ENCODE peak calls at places on chromosomes 12 and 14, in ten cellular contexts. One of them, this sample, is unnamed.

GRCh38 chr14:106491851-106492250 is 965.5 kb downstream of the TMEM121 start:
- DNase-seq in RPMI7951: peak; percentile 11
- DNase-seq in psoas muscle: no peak
- DNase-seq in RWPE1: no peak
- DNase-seq in ELF-1: peak; percentile 18
- DNase-seq in cardiac fibroblast: peak; percentile 25
- DNase-seq in astrocyte: no peak
- DNase-seq in AG04450: no peak
- DNase-seq in GM10248: no peak
- DNase-seq in activated naive CD4-positive, alpha-beta T cell treated with anti-CD3 and anti-CD28 coated beads, Interleukin-2, amount 10 ng/mL, durations not matched to agents 7 days and 5 days: peak; percentile 44
- DNase-seq in this sample: peak; percentile 7

GRCh38 chr14:69358233-69358963 is 39.7 kb downstream of the ERH start:
- DNase-seq in RPMI7951: no peak
- DNase-seq in psoas muscle: no peak
- DNase-seq in RWPE1: no peak
- DNase-seq in ELF-1: no peak
- DNase-seq in cardiac fibroblast: no peak
- DNase-seq in astrocyte: peak; percentile 15
- DNase-seq in AG04450: no peak
- DNase-seq in GM10248: peak; percentile 67
- DNase-seq in activated naive CD4-positive, alpha-beta T cell treated with anti-CD3 and anti-CD28 coated beads, Interleukin-2, amount 10 ng/mL, durations not matched to agents 7 days and 5 days: no peak
- DNase-seq in this sample: no peak

GRCh38 chr12:62519043-62519442 is 52.4 kb downstream of the MON2 start:
- DNase-seq in RPMI7951: no peak
- DNase-seq in psoas muscle: no peak
- DNase-seq in RWPE1: no peak
- DNase-seq in ELF-1: no peak
- DNase-seq in cardiac fibroblast: no peak
- DNase-seq in astrocyte: no peak
- DNase-seq in AG04450: no peak
- DNase-seq in GM10248: no peak
- DNase-seq in activated naive CD4-positive, alpha-beta T cell treated with anti-CD3 and anti-CD28 coated beads, Interleukin-2, amount 10 ng/mL, durations not matched to agents 7 days and 5 days: no peak
- DNase-seq in this sample: no peak

GRCh38 chr14:64956697-64957412 is 14.3 kb upstream of the GPX2 start:
- DNase-seq in RPMI7951: no peak
- DNase-seq in psoas muscle: no peak
- DNase-seq in RWPE1: no peak
- DNase-seq in ELF-1: no peak
- DNase-seq in cardiac fibroblast: no peak
- DNase-seq in astrocyte: no peak
- DNase-seq in AG04450: no peak
- DNase-seq in GM10248: no peak
- DNase-seq in activated naive CD4-positive, alpha-beta T cell treated with anti-CD3 and anti-CD28 coated beads, Interleukin-2, amount 10 ng/mL, durations not matched to agents 7 days and 5 days: no peak
- DNase-seq in this sample: no peak

GRCh38 chr12:57165741-57166140 is 18.3 kb upstream of the LRP1-AS start:
- DNase-seq in RPMI7951: peak; percentile 85
- DNase-seq in psoas muscle: no peak
- DNase-seq in RWPE1: peak; percentile 94
- DNase-seq in ELF-1: no peak
- DNase-seq in cardiac fibroblast: peak; percentile 40
- DNase-seq in astrocyte: peak; percentile 15
- DNase-seq in AG04450: no peak
- DNase-seq in GM10248: no peak
- DNase-seq in activated naive CD4-positive, alpha-beta T cell treated with anti-CD3 and anti-CD28 coated beads, Interleukin-2, amount 10 ng/mL, durations not matched to agents 7 days and 5 days: no peak
- DNase-seq in this sample: peak; percentile 67

GRCh38 chr12:43893670-43894069 is 57.8 kb downstream of the TMEM117 start:
- DNase-seq in RPMI7951: peak; percentile 24
- DNase-seq in psoas muscle: peak; percentile 18
- DNase-seq in RWPE1: no peak
- DNase-seq in ELF-1: no peak
- DNase-seq in cardiac fibroblast: peak; percentile 31
- DNase-seq in astrocyte: peak; percentile 74
- DNase-seq in AG04450: peak; percentile 18
- DNase-seq in GM10248: no peak
- DNase-seq in activated naive CD4-positive, alpha-beta T cell treated with anti-CD3 and anti-CD28 coated beads, Interleukin-2, amount 10 ng/mL, durations not matched to agents 7 days and 5 days: no peak
- DNase-seq in this sample: no peak

GRCh38 chr14:94447206-94447605 is 5.4 kb downstream of the SERPINA11 start:
- DNase-seq in RPMI7951: no peak
- DNase-seq in psoas muscle: no peak
- DNase-seq in RWPE1: no peak
- DNase-seq in ELF-1: no peak
- DNase-seq in cardiac fibroblast: no peak
- DNase-seq in astrocyte: no peak
- DNase-seq in AG04450: no peak
- DNase-seq in GM10248: no peak
- DNase-seq in activated naive CD4-positive, alpha-beta T cell treated with anti-CD3 and anti-CD28 coated beads, Interleukin-2, amount 10 ng/mL, durations not matched to agents 7 days and 5 days: no peak
- DNase-seq in this sample: no peak

GRCh38 chr12:49358548-49359141 is 8.6 kb upstream of the SPATS2 start:
- DNase-seq in RPMI7951: peak; percentile 62
- DNase-seq in psoas muscle: no peak
- DNase-seq in RWPE1: no peak
- DNase-seq in ELF-1: peak; percentile 84
- DNase-seq in cardiac fibroblast: peak; percentile 84
- DNase-seq in astrocyte: no peak
- DNase-seq in AG04450: no peak
- DNase-seq in GM10248: peak; percentile 70
- DNase-seq in activated naive CD4-positive, alpha-beta T cell treated with anti-CD3 and anti-CD28 coated beads, Interleukin-2, amount 10 ng/mL, durations not matched to agents 7 days and 5 days: peak; percentile 75
- DNase-seq in this sample: peak; percentile 89

GRCh38 chr12:19997996-19998395 is 370.3 kb upstream of the PDE3A start:
- DNase-seq in RPMI7951: no peak
- DNase-seq in psoas muscle: no peak
- DNase-seq in RWPE1: no peak
- DNase-seq in ELF-1: no peak
- DNase-seq in cardiac fibroblast: no peak
- DNase-seq in astrocyte: no peak
- DNase-seq in AG04450: no peak
- DNase-seq in GM10248: no peak
- DNase-seq in activated naive CD4-positive, alpha-beta T cell treated with anti-CD3 and anti-CD28 coated beads, Interleukin-2, amount 10 ng/mL, durations not matched to agents 7 days and 5 days: no peak
- DNase-seq in this sample: no peak

GRCh38 chr14:39472078-39472477 is 39.8 kb upstream of the FBXO33 start:
- DNase-seq in RPMI7951: no peak
- DNase-seq in psoas muscle: no peak
- DNase-seq in RWPE1: no peak
- DNase-seq in ELF-1: no peak
- DNase-seq in cardiac fibroblast: no peak
- DNase-seq in astrocyte: no peak
- DNase-seq in AG04450: no peak
- DNase-seq in GM10248: no peak
- DNase-seq in activated naive CD4-positive, alpha-beta T cell treated with anti-CD3 and anti-CD28 coated beads, Interleukin-2, amount 10 ng/mL, durations not matched to agents 7 days and 5 days: no peak
- DNase-seq in this sample: no peak

GRCh38 chr12:8622681-8623080 is 10.0 kb upstream of the AICDA start:
- DNase-seq in RPMI7951: no peak
- DNase-seq in psoas muscle: no peak
- DNase-seq in RWPE1: no peak
- DNase-seq in ELF-1: no peak
- DNase-seq in cardiac fibroblast: no peak
- DNase-seq in astrocyte: no peak
- DNase-seq in AG04450: no peak
- DNase-seq in GM10248: no peak
- DNase-seq in activated naive CD4-positive, alpha-beta T cell treated with anti-CD3 and anti-CD28 coated beads, Interleukin-2, amount 10 ng/mL, durations not matched to agents 7 days and 5 days: no peak
- DNase-seq in this sample: no peak

GRCh38 chr14:105075364-105076295 is 10.4 kb upstream of the GPR132 start:
- DNase-seq in RPMI7951: no peak
- DNase-seq in psoas muscle: no peak
- DNase-seq in RWPE1: no peak
- DNase-seq in ELF-1: peak; percentile 38
- DNase-seq in cardiac fibroblast: no peak
- DNase-seq in astrocyte: no peak
- DNase-seq in AG04450: no peak
- DNase-seq in GM10248: peak; percentile 82
- DNase-seq in activated naive CD4-positive, alpha-beta T cell treated with anti-CD3 and anti-CD28 coated beads, Interleukin-2, amount 10 ng/mL, durations not matched to agents 7 days and 5 days: peak; percentile 77
- DNase-seq in this sample: no peak

GRCh38 chr12:47816646-47817271 is 2.9 kb downstream of the HDAC7 start:
- DNase-seq in RPMI7951: no peak
- DNase-seq in psoas muscle: no peak
- DNase-seq in RWPE1: no peak
- DNase-seq in ELF-1: no peak
- DNase-seq in cardiac fibroblast: no peak
- DNase-seq in astrocyte: no peak
- DNase-seq in AG04450: no peak
- DNase-seq in GM10248: no peak
- DNase-seq in activated naive CD4-positive, alpha-beta T cell treated with anti-CD3 and anti-CD28 coated beads, Interleukin-2, amount 10 ng/mL, durations not matched to agents 7 days and 5 days: no peak
- DNase-seq in this sample: no peak

GRCh38 chr14:100708349-100709217 is 18.1 kb upstream of the DLK1 start:
- DNase-seq in RPMI7951: no peak
- DNase-seq in psoas muscle: peak; percentile 53
- DNase-seq in RWPE1: peak; percentile 52
- DNase-seq in ELF-1: peak; percentile 81
- DNase-seq in cardiac fibroblast: no peak
- DNase-seq in astrocyte: no peak
- DNase-seq in AG04450: no peak
- DNase-seq in GM10248: no peak
- DNase-seq in activated naive CD4-positive, alpha-beta T cell treated with anti-CD3 and anti-CD28 coated beads, Interleukin-2, amount 10 ng/mL, durations not matched to agents 7 days and 5 days: no peak
- DNase-seq in this sample: peak; percentile 77

GRCh38 chr12:132342828-132343227 is 13.4 kb upstream of the GALNT9 start:
- DNase-seq in RPMI7951: no peak
- DNase-seq in psoas muscle: no peak
- DNase-seq in RWPE1: no peak
- DNase-seq in ELF-1: no peak
- DNase-seq in cardiac fibroblast: no peak
- DNase-seq in astrocyte: no peak
- DNase-seq in AG04450: no peak
- DNase-seq in GM10248: no peak
- DNase-seq in activated naive CD4-positive, alpha-beta T cell treated with anti-CD3 and anti-CD28 coated beads, Interleukin-2, amount 10 ng/mL, durations not matched to agents 7 days and 5 days: no peak
- DNase-seq in this sample: no peak

GRCh38 chr14:77208266-77208978 is 26.8 kb downstream of the TMEM63C start:
- DNase-seq in RPMI7951: peak; percentile 55
- DNase-seq in psoas muscle: peak; percentile 68
- DNase-seq in RWPE1: peak; percentile 76
- DNase-seq in ELF-1: peak; percentile 75
- DNase-seq in cardiac fibroblast: peak; percentile 57
- DNase-seq in astrocyte: peak; percentile 36
- DNase-seq in AG04450: peak; percentile 33
- DNase-seq in GM10248: peak; percentile 69
- DNase-seq in activated naive CD4-positive, alpha-beta T cell treated with anti-CD3 and anti-CD28 coated beads, Interleukin-2, amount 10 ng/mL, durations not matched to agents 7 days and 5 days: peak; percentile 82
- DNase-seq in this sample: peak; percentile 61

GRCh38 chr14:22882529-22883190 is 362 bp upstream of the REM2 start:
- DNase-seq in RPMI7951: no peak
- DNase-seq in psoas muscle: no peak
- DNase-seq in RWPE1: peak; percentile 71
- DNase-seq in ELF-1: peak; percentile 72
- DNase-seq in cardiac fibroblast: peak; percentile 40
- DNase-seq in astrocyte: peak; percentile 52
- DNase-seq in AG04450: no peak
- DNase-seq in GM10248: peak; percentile 40
- DNase-seq in activated naive CD4-positive, alpha-beta T cell treated with anti-CD3 and anti-CD28 coated beads, Interleukin-2, amount 10 ng/mL, durations not matched to agents 7 days and 5 days: peak; percentile 38
- DNase-seq in this sample: peak; percentile 35

GRCh38 chr12:82781288-82782078 is 94.8 kb downstream of the TMTC2 start:
- DNase-seq in RPMI7951: peak; percentile 42
- DNase-seq in psoas muscle: no peak
- DNase-seq in RWPE1: no peak
- DNase-seq in ELF-1: peak; percentile 76
- DNase-seq in cardiac fibroblast: peak; percentile 3
- DNase-seq in astrocyte: peak; percentile 41
- DNase-seq in AG04450: no peak
- DNase-seq in GM10248: no peak
- DNase-seq in activated naive CD4-positive, alpha-beta T cell treated with anti-CD3 and anti-CD28 coated beads, Interleukin-2, amount 10 ng/mL, durations not matched to agents 7 days and 5 days: no peak
- DNase-seq in this sample: no peak

GRCh38 chr14:24072881-24073877 is 1.8 kb downstream of the CPNE6 start:
- DNase-seq in RPMI7951: no peak
- DNase-seq in psoas muscle: no peak
- DNase-seq in RWPE1: no peak
- DNase-seq in ELF-1: no peak
- DNase-seq in cardiac fibroblast: no peak
- DNase-seq in astrocyte: no peak
- DNase-seq in AG04450: no peak
- DNase-seq in GM10248: no peak
- DNase-seq in activated naive CD4-positive, alpha-beta T cell treated with anti-CD3 and anti-CD28 coated beads, Interleukin-2, amount 10 ng/mL, durations not matched to agents 7 days and 5 days: no peak
- DNase-seq in this sample: no peak

GRCh38 chr12:52232916-52233461 is at the start of gene KRT7:
- DNase-seq in RPMI7951: no peak
- DNase-seq in psoas muscle: no peak
- DNase-seq in RWPE1: peak; percentile 88
- DNase-seq in ELF-1: peak; percentile 57
- DNase-seq in cardiac fibroblast: no peak
- DNase-seq in astrocyte: no peak
- DNase-seq in AG04450: no peak
- DNase-seq in GM10248: no peak
- DNase-seq in activated naive CD4-positive, alpha-beta T cell treated with anti-CD3 and anti-CD28 coated beads, Interleukin-2, amount 10 ng/mL, durations not matched to agents 7 days and 5 days: peak; percentile 8
- DNase-seq in this sample: no peak